ENCODE peak calls at places on chromosomes 4 and X, in five cellular contexts. T, A, F, Z and R are unnamed samples.

GRCh38 chr4:23999714-24000113 is 109.9 kb upstream of the PPARGC1A start:
- DNase-seq in T (no peak), A (no peak), F (no peak), Z (no peak), R (no peak)

GRCh38 chr4:143287571-143287923 is 49.1 kb upstream of the GAB1 start:
- DNase-seq in T (no peak), A (no peak), F (no peak), Z (no peak), R (no peak)

GRCh38 chrX:134512566-134512965 is 52.6 kb downstream of the HPRT1 start:
- DNase-seq in T (no peak), A (no peak), F (no peak), Z (no peak), R (no peak)

GRCh38 chr4:24794916-24795665 is at the start of gene SOD3:
- DNase-seq in T (peak; percentile 90), A (peak; percentile 84), F (peak; percentile 60), Z (peak; percentile 76), R (no peak)

GRCh38 chrX:44344194-44344593 is 722 bp upstream of the EFHC2 start:
- DNase-seq in T (peak; percentile 24), A (peak; percentile 30), F (no peak), Z (peak; percentile 4), R (peak; percentile 1)

GRCh38 chr4:184588893-184589292 is 60.4 kb downstream of the CASP3 start:
- DNase-seq in T (no peak), A (no peak), F (no peak), Z (no peak), R (no peak)

GRCh38 chr4:38413524-38414341 is 250.3 kb upstream of the KLF3 start:
- DNase-seq in T (no peak), A (no peak), F (no peak), Z (no peak), R (no peak)

GRCh38 chr4:72505314-72505744 is 63.7 kb downstream of the ADAMTS3 start:
- DNase-seq in T (no peak), A (no peak), F (peak; percentile 16), Z (no peak), R (peak; percentile 9)

GRCh38 chrX:37470711-37471110 is 100.8 kb upstream of the LANCL3 start:
- DNase-seq in T (no peak), A (no peak), F (no peak), Z (no peak), R (no peak)

GRCh38 chrX:15956684-15957083 is 102.1 kb upstream of the AP1S2 start:
- DNase-seq in T (no peak), A (no peak), F (peak; percentile 3), Z (no peak), R (no peak)

GRCh38 chrX:151458824-151459223 is 61.8 kb downstream of the VMA21 start:
- DNase-seq in T (no peak), A (no peak), F (no peak), Z (no peak), R (no peak)

GRCh38 chrX:7987160-7987992 is 60.2 kb upstream of the PNPLA4 start:
- DNase-seq in T (no peak), A (no peak), F (no peak), Z (no peak), R (peak; percentile 11)

GRCh38 chr4:172709376-172709775 is 459.2 kb upstream of the GALNT7 start:
- DNase-seq in T (no peak), A (no peak), F (no peak), Z (no peak), R (no peak)

GRCh38 chrX:119516157-119516702 is 48.0 kb downstream of the SLC25A5 start:
- DNase-seq in T (no peak), A (no peak), F (peak; percentile 33), Z (peak; percentile 20), R (peak; percentile 33)

GRCh38 chrX:45843518-45843917 is 642.8 kb upstream of the DIPK2B start:
- DNase-seq in T (no peak), A (no peak), F (no peak), Z (no peak), R (no peak)

GRCh38 chr4:30396772-30397475 is 323.2 kb upstream of the PCDH7 start:
- DNase-seq in T (no peak), A (no peak), F (no peak), Z (no peak), R (no peak)

GRCh38 chrX:9171841-9172240 is 137.9 kb upstream of the FAM9B start:
- DNase-seq in T (no peak), A (no peak), F (no peak), Z (no peak), R (no peak)

GRCh38 chr4:52864816-52865215 is 2.7 kb downstream of the RASL11B start:
- DNase-seq in T (no peak), A (no peak), F (no peak), Z (no peak), R (no peak)

GRCh38 chr4:52863324-52863723 is 1.2 kb downstream of the RASL11B start:
- DNase-seq in T (no peak), A (no peak), F (no peak), Z (no peak), R (no peak)

GRCh38 chr4:52861171-52861873 is 795 bp upstream of the RASL11B start:
- DNase-seq in T (no peak), A (no peak), F (no peak), Z (no peak), R (no peak)

GRCh38 chr4:52862605-52863236 is 604 bp downstream of the RASL11B start:
- DNase-seq in T (no peak), A (no peak), F (no peak), Z (no peak), R (no peak)

GRCh38 chr4:52861879-52862604 is at the start of gene RASL11B:
- DNase-seq in T (peak; percentile 86), A (peak; percentile 89), F (peak; percentile 84), Z (peak; percentile 76), R (peak; percentile 85)
- TF ChIP-seq CTCF in T (peak; percentile 33), A (no peak), F (no peak), Z (peak; percentile 39), R (no peak)

GRCh38 chrX:56231706-56232105 is 450 bp upstream of the KLF8 start:
- DNase-seq in T (no peak), A (no peak), F (no peak), Z (no peak), R (no peak)

GRCh38 chrX:56232221-56233082 is at the start of gene KLF8:
- DNase-seq in T (peak; percentile 34), A (peak; percentile 70), F (peak; percentile 13), Z (peak; percentile 34), R (peak; percentile 34)

GRCh38 chrX:56233100-56233499 is 944 bp downstream of the KLF8 start:
- DNase-seq in T (no peak), A (no peak), F (no peak), Z (peak; percentile 6), R (no peak)

GRCh38 chrX:56228914-56229313 is 3.2 kb upstream of the KLF8 start:
- DNase-seq in T (no peak), A (peak; percentile 36), F (no peak), Z (peak; percentile 8), R (no peak)

DNA sequence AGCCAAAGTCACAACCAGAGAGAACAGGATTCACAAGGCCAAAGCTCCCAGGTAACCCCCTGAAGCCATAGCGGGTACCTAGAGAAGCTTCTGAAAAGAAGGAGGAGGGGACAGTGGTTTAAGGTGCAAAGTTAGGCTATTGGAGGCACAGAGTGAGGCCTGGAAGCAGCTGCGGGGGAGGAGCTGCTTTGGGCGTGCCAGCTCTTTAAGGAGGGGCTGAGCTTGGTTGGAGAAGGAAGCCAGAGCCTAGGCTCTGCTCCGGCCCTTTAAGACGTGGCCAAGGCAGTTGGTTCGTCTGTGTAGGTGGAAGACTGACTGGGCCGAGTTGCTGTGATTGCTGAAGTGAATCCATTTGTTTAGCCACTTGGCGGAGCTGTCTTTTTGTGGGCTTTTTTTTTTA is 1.5 kb downstream of the KLF8 start:
- DNase-seq in T (peak; percentile 71), A (peak; percentile 53), F (peak; percentile 13), Z (peak; percentile 52), R (no peak)
- TF ChIP-seq CTCF in T (no peak), A (no peak), F (no peak), Z (no peak), R (peak; percentile 13)

GRCh38 chr4:176102414-176102813 is 36.8 kb downstream of the WDR17 start:
- DNase-seq in T (no peak), A (no peak), F (no peak), Z (no peak), R (no peak)

DNA sequence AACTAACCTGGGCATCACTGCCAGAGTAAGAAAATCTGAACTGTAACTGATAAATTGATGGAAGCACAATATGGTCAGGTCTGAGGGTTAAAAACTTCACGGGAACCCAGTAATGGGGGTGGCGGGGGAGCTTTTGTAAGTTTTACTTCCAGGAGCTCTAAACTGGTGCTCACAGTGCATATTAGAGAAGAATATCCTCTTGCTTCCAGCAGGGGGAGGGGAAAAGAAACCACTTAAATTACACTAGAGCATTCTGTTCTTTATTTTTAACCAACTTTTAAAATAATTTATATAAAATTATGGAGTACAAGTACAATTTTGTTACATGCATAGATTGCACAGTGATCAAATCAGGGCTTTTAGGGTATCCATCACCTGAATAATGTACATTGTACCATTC is 33.7 kb downstream of the WDR17 start:
- DNase-seq in T (no peak), A (no peak), F (no peak), Z (no peak), R (no peak)
- TF ChIP-seq CTCF in T (no peak), A (no peak), F (peak; percentile 40), Z (no peak), R (peak; percentile 7)

GRCh38 chr4:123997116-123997515 is 600.5 kb downstream of the SPRY1 start:
- DNase-seq in T (peak; percentile 30), A (no peak), F (no peak), Z (no peak), R (no peak)
- TF ChIP-seq CTCF in T (peak; percentile 37), A (no peak), F (no peak), Z (no peak), R (no peak)

DNA sequence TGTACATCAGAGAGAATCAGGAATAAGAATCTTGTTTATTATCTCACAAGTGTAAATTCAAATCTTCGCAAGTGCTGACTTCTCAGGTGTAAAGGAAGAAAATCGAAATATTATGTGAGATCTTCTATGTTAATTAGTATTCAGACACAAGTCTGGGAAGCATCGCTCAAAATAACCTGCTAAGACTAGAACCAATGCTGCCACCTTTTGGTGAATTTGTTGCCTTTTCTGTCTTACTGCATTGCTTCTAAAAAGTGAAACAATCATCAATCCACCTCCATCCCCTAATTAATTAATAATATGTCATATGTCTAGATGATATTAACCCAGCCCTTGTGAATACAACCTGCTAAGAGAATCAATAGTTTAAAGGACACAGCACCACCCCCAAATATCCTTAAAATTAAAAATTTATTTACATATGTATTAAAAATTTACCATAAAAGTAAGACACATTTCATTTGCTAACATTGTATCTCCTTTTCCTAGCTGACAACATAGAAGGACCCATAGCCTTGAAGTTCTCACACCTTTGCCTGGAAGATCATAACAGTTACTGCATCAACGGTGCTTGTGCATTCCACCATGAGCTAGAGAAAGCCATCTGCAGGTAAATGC is 3.5 kb downstream of the EPGN start:
- DNase-seq in T (no peak), A (no peak), F (peak; percentile 38), Z (peak; percentile 59), R (no peak)
- TF ChIP-seq CTCF in T (peak; percentile 54), A (peak; percentile 16), F (peak; percentile 43), Z (peak; percentile 34), R (peak; percentile 56)